ENCODE peak calls at places on chromosomes 13 and 19, in five cellular contexts. P is neural progenitor cell, O is PC-3, C is H9, Z is PC-9. U is an unnamed sample.

GRCh38 chr19:39497850-39498261 is 891 bp upstream of the DLL3 start:
- DNase-seq in P (peak; percentile 89), O (peak; percentile 33), C (peak; percentile 95), Z (no peak), U (peak; percentile 75)

GRCh38 chr19:51036519-51036918 is 1.7 kb upstream of the KLK12 start:
- DNase-seq in P (no peak), O (no peak), C (no peak), Z (peak; percentile 12), U (no peak)

GRCh38 chr19:7540761-7541480 is 5.4 kb downstream of the PNPLA6 start:
- DNase-seq in P (peak; percentile 42), O (peak; percentile 45), C (peak; percentile 91), Z (no peak), U (no peak)

GRCh38 chr13:110640591-110641029 is 25.3 kb downstream of the NAXD start:
- DNase-seq in P (no peak), O (no peak), C (peak; percentile 29), Z (no peak), U (no peak)

GRCh38 chr13:89856512-89856911 is 1491.0 kb upstream of the MIR17HG start:
- DNase-seq in P (no peak), O (no peak), C (no peak), Z (no peak), U (no peak)

GRCh38 chr19:40465025-40465780 is at the start of gene BLVRB:
- DNase-seq in P (no peak), O (peak; percentile 39), C (no peak), Z (peak; percentile 61), U (no peak)

GRCh38 chr19:7533925-7534480 is 1.5 kb upstream of the PNPLA6 start:
- DNase-seq in P (peak; percentile 94), O (peak; percentile 90), C (peak; percentile 86), Z (peak; percentile 74), U (peak; percentile 93)

GRCh38 chr13:94195715-94196114 is 283.8 kb downstream of the DCT start:
- DNase-seq in P (no peak), O (peak; percentile 51), C (no peak), Z (no peak), U (peak; percentile 20)

GRCh38 chr13:59384154-59384553 is 779.6 kb downstream of the DIAPH3 start:
- DNase-seq in P (no peak), O (no peak), C (no peak), Z (no peak), U (no peak)

GRCh38 chr13:30395192-30396158 is 26.8 kb upstream of the UBE2L5 start:
- DNase-seq in P (peak; percentile 40), O (peak; percentile 79), C (peak; percentile 76), Z (peak; percentile 89), U (peak; percentile 93)

GRCh38 chr13:49271264-49271663 is 23.5 kb downstream of the CDADC1 start:
- DNase-seq in P (no peak), O (no peak), C (no peak), Z (no peak), U (no peak)

DNA sequence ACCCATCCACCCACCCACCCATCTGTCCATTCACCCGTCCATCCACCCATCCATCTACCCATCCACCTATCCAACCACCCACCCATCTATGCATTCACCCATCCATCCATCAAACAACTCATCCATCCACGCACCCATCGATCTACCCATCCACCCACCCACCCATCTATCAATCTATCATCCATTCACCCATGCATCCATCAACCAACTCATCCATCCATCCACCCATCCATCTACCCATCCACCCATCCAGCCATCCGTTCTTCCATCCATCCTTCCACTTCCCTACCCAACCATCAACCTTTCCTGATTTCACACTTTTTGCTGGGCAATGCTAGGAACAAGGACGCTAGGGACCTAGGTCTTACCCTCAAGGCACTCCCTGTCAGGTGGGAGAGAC is 2.1 kb downstream of the TMEM238 start:
- DNase-seq in P (no peak), O (no peak), C (no peak), Z (no peak), U (no peak)
- H3K4me2 ChIP-seq in P (no peak overlapping the region), O (peak overlapping the region; percentile 95), C (no peak overlapping the region), Z (peak overlapping the region; percentile 90), U (no peak overlapping the region)

GRCh38 chr13:113364371-113364932 is 522 bp upstream of the GRTP1 start:
- DNase-seq in P (no peak), O (no peak), C (no peak), Z (no peak), U (no peak)
- H3K4me2 ChIP-seq in P (peak overlapping the region; percentile 74), O (peak overlapping the region; percentile 63), C (peak overlapping the region; percentile 29), Z (peak overlapping the region; percentile 74), U (peak overlapping the region; percentile 89)

GRCh38 chr19:2902590-2903218 is 2.0 kb downstream of the ZNF57 start:
- DNase-seq in P (no peak), O (no peak), C (no peak), Z (no peak), U (peak; percentile 47)
- H3K4me2 ChIP-seq in P (no peak overlapping the region), O (peak overlapping the region; percentile 87), C (no peak overlapping the region), Z (no peak overlapping the region), U (peak overlapping the region; percentile 86)

DNA sequence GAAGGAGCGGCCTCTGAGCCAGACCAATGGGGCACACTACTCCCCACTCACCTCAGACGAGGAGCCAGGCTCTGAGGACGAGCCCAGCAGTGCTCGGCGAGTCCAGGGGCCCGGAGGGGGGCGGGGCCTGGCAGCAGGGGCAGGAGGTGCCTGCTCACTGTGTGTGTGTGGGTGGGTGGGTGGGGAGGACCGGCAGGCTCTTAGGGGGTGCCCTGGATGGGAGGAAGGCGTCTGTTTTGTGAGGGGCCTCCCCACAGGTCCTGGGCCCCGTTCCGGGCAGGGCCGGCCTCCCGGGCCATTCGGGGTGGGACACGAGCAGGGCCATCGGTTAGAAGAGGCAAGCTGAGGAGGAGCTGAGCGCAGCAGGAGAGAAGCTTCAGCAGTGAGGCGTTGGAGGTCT is 12.7 kb downstream of the PLEKHJ1 start:
- DNase-seq in P (no peak), O (no peak), C (no peak), Z (no peak), U (no peak)
- H3K4me2 ChIP-seq in P (no peak overlapping the region), O (no peak overlapping the region), C (no peak overlapping the region), Z (no peak overlapping the region), U (no peak overlapping the region)

GRCh38 chr13:61546911-61547310 is 131.3 kb upstream of the PCDH20 start:
- DNase-seq in P (no peak), O (no peak), C (no peak), Z (no peak), U (no peak)
- H3K4me2 ChIP-seq in P (no peak overlapping the region), O (no peak overlapping the region), C (no peak overlapping the region), Z (no peak overlapping the region), U (no peak overlapping the region)

GRCh38 chr19:21128901-21129698 is 12.7 kb upstream of the ZNF431 start:
- DNase-seq in P (no peak), O (no peak), C (no peak), Z (no peak), U (no peak)

GRCh38 chr19:21127001-21127400 is 14.8 kb upstream of the ZNF431 start:
- DNase-seq in P (no peak), O (no peak), C (no peak), Z (no peak), U (no peak)

GRCh38 chr19:21130097-21130775 is 11.6 kb upstream of the ZNF431 start:
- DNase-seq in P (no peak), O (peak; percentile 33), C (no peak), Z (peak; percentile 70), U (peak; percentile 25)

GRCh38 chr19:21126078-21126477 is 15.8 kb upstream of the ZNF431 start:
- DNase-seq in P (no peak), O (no peak), C (no peak), Z (no peak), U (no peak)

DNA sequence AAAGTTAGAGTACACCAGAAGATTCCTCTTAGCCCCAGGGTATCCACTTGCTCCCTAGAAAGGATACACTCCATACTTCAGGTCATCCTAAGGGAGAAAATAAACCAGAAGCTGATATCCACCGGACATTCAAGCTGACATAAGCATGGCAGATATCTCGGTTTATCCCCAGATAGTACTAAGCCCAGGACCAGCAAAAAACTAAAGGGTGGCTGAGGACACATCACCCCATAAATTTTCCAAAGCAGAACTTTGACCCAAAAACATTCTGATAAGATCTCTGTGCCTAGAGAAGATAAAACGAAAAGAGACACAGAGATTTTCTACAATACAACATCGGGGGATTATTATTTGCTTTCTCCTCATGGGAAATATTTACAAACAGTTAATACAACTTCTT is 13.9 kb upstream of the ZNF431 start:
- DNase-seq in P (no peak), O (no peak), C (no peak), Z (no peak), U (no peak)
- H3K4me2 ChIP-seq in P (no peak overlapping the region), O (no peak overlapping the region), C (no peak overlapping the region), Z (no peak overlapping the region), U (peak overlapping the region; percentile 65)

DNA sequence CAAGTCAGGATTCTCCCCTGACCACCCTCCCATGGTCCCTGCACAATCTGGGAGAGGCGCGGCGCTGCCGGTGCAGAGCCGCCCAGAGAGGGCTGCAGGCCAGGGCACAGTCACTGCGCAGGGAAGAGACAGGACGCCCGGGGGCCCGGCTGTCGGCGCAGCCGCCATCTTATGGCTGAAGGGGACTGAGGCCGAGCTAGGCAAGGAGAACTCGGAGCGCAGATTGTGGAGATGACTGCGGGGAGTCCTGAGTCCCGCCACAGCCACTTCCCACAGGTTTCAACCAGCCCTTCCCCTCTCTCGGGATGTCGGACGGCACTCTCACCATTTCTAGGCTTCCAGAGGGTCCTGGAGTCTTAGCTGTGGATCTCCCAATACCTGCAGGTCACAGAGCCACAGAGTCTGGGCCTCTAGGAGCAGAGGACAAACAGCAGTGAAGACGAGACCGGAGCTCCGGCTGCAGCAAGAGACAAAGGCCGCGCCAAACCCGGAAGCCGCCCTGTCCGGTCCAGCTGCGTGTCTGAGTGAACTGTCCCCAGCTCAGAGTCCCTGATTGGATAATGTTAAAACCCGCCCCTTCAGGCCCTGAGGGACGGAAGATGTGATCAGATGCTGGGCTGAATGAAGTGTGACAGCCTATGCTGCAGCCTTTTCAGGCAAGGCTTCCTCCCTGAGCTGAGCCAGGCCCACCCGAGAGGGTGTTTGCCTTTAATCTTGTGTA is at the start of gene ZNF708:
- DNase-seq in P (peak; percentile 93), O (peak; percentile 88), C (peak; percentile 92), Z (peak; percentile 82), U (peak; percentile 87)
- H3K4me2 ChIP-seq in P (peak within 1 kb of the TSS; percentile 95), O (peak within 1 kb of the TSS; percentile 81), C (peak within 1 kb of the TSS; percentile 58), Z (peak within 1 kb of the TSS; percentile 84), U (peak within 1 kb of the TSS; percentile 82)

GRCh38 chr19:33377586-33378475 is 4.3 kb downstream of the CEBPG start:
- DNase-seq in P (peak; percentile 63), O (no peak), C (no peak), Z (no peak), U (no peak)
- H3K4me2 ChIP-seq in P (peak overlapping the region; percentile 57), O (peak overlapping the region; percentile 93), C (no peak overlapping the region), Z (peak overlapping the region; percentile 96), U (peak overlapping the region; percentile 86)